ENCODE peak calls at places on chromosome 12, in nine cellular contexts. N, X, O, U, V, E, A, J and D are unnamed samples.

GRCh38 chr12:11901687-11902524 is 168.8 kb upstream of the BCL2L14 start:
- DNase-seq in N (no peak), V (no peak), E (no peak), U (no peak), O (no peak), A (no peak), J (no peak), X (no peak), D (no peak)

GRCh38 chr12:93824514-93825500 is 147.6 kb downstream of the CRADD start:
- DNase-seq in O (no peak), X (peak; percentile 43), U (no peak), A (no peak), V (no peak), J (no peak), E (no peak), N (no peak), D (no peak)

GRCh38 chr12:106903241-106903950 is 52.3 kb upstream of the TMEM263 start:
- DNase-seq in O (peak; percentile 89), J (peak; percentile 94), E (peak; percentile 72), U (peak; percentile 68), N (peak; percentile 86), X (peak; percentile 33), A (peak; percentile 47), V (peak; percentile 28), D (peak; percentile 80)

GRCh38 chr12:109385339-109386078 is 37.8 kb downstream of the MYO1H start:
- DNase-seq in X (peak; percentile 53), V (peak; percentile 51), O (no peak), E (peak; percentile 33), N (no peak), U (no peak), J (peak; percentile 12), A (peak; percentile 64), D (peak; percentile 45)

GRCh38 chr12:78759387-78759786 is 105.2 kb upstream of the SYT1 start:
- DNase-seq in N (no peak), U (no peak), V (no peak), E (no peak), A (peak; percentile 49), O (no peak), J (no peak), X (peak; percentile 68), D (peak; percentile 7)

GRCh38 chr12:91210144-91210543 is 27.5 kb upstream of the DCN start:
- DNase-seq in X (no peak), O (no peak), N (no peak), E (no peak), V (no peak), U (no peak), A (no peak), J (no peak), D (no peak)

GRCh38 chr12:9133243-9133938 is 17.7 kb upstream of the A2M start:
- DNase-seq in V (no peak), N (no peak), A (no peak), U (no peak), J (no peak), O (no peak), E (no peak), X (no peak), D (no peak)

GRCh38 chr12:10113920-10114319 is 15.1 kb upstream of the CLEC1A start:
- DNase-seq in X (no peak), V (no peak), N (no peak), U (no peak), O (no peak), J (no peak), A (no peak), E (no peak), D (no peak)

GRCh38 chr12:101830391-101831325 is at the start of gene GNPTAB:
- DNase-seq in J (peak; percentile 99), V (peak; percentile 82), A (peak; percentile 94), U (peak; percentile 92), O (peak; percentile 95), E (peak; percentile 93), N (peak; percentile 96), X (peak; percentile 88), D (peak; percentile 98)
- TF ChIP-seq POLR2A in J (no peak), V (peak; percentile 51), A (peak; percentile 76), U (peak; percentile 74), O (no peak), E (peak; percentile 15), N (peak; percentile 49), X (peak; percentile 41), D (peak; percentile 58)

DNA sequence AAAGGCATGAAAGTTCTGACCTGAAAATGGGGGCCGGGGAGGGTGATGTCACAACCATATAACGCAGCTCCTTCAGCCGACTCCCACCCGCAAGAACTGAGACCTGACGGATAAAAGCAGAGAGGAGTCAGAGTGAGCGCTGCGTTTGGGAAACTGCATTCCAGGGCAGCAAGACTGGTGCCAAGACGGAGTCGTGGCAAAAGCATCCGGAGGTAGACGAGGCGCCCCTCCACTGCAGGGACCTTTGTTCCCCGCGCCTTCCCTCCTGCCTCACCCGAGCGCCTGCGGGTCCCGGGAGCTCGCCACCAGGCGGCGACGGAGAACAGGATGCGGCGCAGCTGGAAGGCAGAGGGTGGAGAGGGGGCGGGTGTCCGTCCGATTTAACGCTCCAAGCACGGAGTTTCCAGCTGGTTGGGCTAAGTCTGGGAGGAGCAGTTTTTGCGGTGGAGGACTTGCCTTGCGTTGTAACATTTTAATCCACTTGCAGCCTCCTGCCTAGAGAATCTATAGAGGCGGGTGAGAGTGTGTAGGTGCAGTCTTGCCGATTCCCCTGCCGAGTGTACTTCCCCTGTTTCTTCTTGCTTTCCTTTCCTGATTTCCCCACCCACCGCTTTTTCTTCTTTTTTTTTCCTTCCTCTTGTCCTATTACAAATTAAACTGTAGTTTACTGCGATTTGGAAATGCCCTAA is 1.2 kb upstream of the CPNE8 start:
- DNase-seq in J (peak; percentile 54), X (no peak), N (peak; percentile 86), E (peak; percentile 86), V (peak; percentile 74), U (peak; percentile 90), O (peak; percentile 76), A (peak; percentile 88), D (peak; percentile 74)
- TF ChIP-seq POLR2A in J (no peak), X (no peak), N (peak; percentile 60), E (no peak), V (no peak), U (peak; percentile 18), O (no peak), A (peak; percentile 28), D (no peak)

GRCh38 chr12:27778206-27778605 is 1.8 kb upstream of the KLHL42 start:
- DNase-seq in X (no peak), A (no peak), E (no peak), J (no peak), V (no peak), U (no peak), N (no peak), O (no peak), D (no peak)

GRCh38 chr12:27780612-27781408 is 774 bp upstream of the MANSC4 start:
- DNase-seq in X (peak; percentile 47), J (peak; percentile 30), V (no peak), U (no peak), E (peak; percentile 29), A (peak; percentile 27), N (peak; percentile 50), O (peak; percentile 26), D (peak; percentile 37)

GRCh38 chr12:27781680-27782079 is 1.6 kb upstream of the MANSC4 start:
- DNase-seq in O (no peak), U (no peak), J (no peak), X (peak; percentile 67), V (no peak), N (no peak), E (no peak), A (no peak), D (no peak)

GRCh38 chr12:27779416-27779815 is 617 bp upstream of the KLHL42 start:
- DNase-seq in U (no peak), N (peak; percentile 29), V (no peak), J (no peak), A (peak; percentile 65), X (no peak), O (no peak), E (peak; percentile 29), D (peak; percentile 44)

DNA sequence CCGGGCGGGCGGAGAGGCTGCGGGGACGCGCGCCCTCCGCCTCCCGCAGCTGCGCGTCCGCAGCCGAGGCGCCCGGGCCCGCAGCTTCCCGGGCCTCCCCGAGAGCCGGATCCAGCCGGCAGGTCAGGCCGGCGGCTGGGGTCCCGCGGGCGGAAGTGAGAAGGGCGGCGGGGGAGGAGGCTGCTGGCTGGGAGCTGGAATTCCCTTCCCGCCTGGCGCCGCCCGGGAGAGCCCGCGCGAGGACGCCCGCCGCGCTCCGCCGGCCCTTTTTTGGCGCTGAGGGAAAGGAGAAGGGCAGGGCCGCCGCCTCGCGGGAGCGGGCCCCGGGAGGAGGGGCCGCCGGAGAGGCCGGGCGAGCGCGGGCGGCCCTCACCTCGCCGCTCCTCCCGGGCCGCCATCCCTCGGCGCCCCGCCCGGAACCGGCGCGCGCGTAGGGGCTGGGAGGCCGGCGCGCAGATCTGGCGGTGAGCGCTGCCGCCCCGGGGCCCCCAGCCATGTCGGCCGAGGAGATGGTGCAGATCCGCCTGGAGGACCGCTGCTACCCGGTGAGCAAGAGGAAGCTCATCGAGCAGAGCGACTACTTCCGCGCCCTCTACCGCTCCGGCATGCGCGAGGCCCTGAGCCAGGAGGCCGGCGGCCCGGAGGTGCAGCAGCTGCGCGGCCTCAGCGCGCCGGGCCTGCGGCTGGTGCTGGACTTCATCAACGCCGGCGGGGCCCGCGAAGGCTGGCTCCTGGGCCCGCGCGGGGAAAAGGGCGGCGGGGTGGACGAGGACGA is at the start of the genes KLHL42 and MANSC4:
- DNase-seq in V (no peak), J (peak; percentile 80), N (peak; percentile 73), E (peak; percentile 79), U (peak; percentile 66), X (peak; percentile 73), O (peak; percentile 67), A (peak; percentile 75), D (peak; percentile 90)
- TF ChIP-seq POLR2A in V (peak; percentile 32), J (peak; percentile 56), N (peak; percentile 72), E (no peak), U (peak; percentile 36), X (no peak), O (no peak), A (peak; percentile 55), D (peak; percentile 72)

GRCh38 chr12:6534914-6535696 is 788 bp downstream of the GAPDH start:
- DNase-seq in V (no peak), A (peak; percentile 71), E (peak; percentile 74), J (peak; percentile 67), O (peak; percentile 77), X (peak; percentile 69), N (peak; percentile 70), U (peak; percentile 79), D (peak; percentile 81)

GRCh38 chr12:6532927-6533652 is 1.2 kb upstream of the GAPDH start:
- DNase-seq in E (peak; percentile 65), X (peak; percentile 76), N (peak; percentile 53), J (peak; percentile 24), A (peak; percentile 86), U (peak; percentile 76), O (peak; percentile 65), V (no peak), D (peak; percentile 70)

GRCh38 chr12:6533653-6534157 is 612 bp upstream of the GAPDH start:
- DNase-seq in U (peak; percentile 83), J (peak; percentile 54), N (peak; percentile 59), O (peak; percentile 54), A (peak; percentile 95), E (peak; percentile 73), X (peak; percentile 84), V (peak; percentile 76), D (peak; percentile 85)

GRCh38 chr12:6535697-6535946 is 1.3 kb downstream of the GAPDH start:
- DNase-seq in O (no peak), U (no peak), V (no peak), E (no peak), X (no peak), A (no peak), J (no peak), N (no peak), D (no peak)

DNA sequence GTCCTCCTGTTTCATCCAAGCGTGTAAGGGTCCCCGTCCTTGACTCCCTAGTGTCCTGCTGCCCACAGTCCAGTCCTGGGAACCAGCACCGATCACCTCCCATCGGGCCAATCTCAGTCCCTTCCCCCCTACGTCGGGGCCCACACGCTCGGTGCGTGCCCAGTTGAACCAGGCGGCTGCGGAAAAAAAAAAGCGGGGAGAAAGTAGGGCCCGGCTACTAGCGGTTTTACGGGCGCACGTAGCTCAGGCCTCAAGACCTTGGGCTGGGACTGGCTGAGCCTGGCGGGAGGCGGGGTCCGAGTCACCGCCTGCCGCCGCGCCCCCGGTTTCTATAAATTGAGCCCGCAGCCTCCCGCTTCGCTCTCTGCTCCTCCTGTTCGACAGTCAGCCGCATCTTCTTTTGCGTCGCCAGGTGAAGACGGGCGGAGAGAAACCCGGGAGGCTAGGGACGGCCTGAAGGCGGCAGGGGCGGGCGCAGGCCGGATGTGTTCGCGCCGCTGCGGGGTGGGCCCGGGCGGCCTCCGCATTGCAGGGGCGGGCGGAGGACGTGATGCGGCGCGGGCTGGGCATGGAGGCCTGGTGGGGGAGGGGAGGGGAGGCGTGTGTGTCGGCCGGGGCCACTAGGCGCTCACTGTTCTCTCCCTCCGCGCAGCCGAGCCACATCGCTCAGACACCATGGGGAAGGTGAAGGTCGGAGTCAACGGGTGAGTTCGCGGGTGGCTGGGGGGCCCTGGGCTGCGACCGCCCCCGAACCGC is at the start of gene GAPDH:
- DNase-seq in J (peak; percentile 70), A (peak; percentile 99), O (peak; percentile 90), V (peak; percentile 96), X (peak; percentile 97), E (peak; percentile 91), U (peak; percentile 93), N (peak; percentile 88), D (peak; percentile 95)
- TF ChIP-seq POLR2A in J (peak; percentile 99), A (peak; percentile 99), O (no peak), V (peak; percentile 99), X (peak; percentile 100), E (peak; percentile 35), U (peak; percentile 98), N (peak; percentile 97), D (peak; percentile 92)